ENCODE peak calls at places on chromosome 6, in five cellular contexts. E is OCI-LY7, F is choroid plexus epithelial cell, S is skeletal muscle cell, X is right lobe of liver. Y is an unnamed sample.

GRCh38 chr6:42368156-42368555 is 83.6 kb downstream of the TRERF1 start:
- DNase-seq in E (no peak), F (no peak), S (no peak), X (no peak), Y (no peak)

GRCh38 chr6:73108949-73109348 is 116.3 kb downstream of the KHDC1L start:
- DNase-seq in E (no peak), F (no peak), S (no peak), X (no peak), Y (no peak)

GRCh38 chr6:125421853-125422252 is 120.1 kb upstream of the HDDC2 start:
- DNase-seq in E (no peak), F (peak), S (no peak), X (no peak), Y (no peak)

GRCh38 chr6:136961848-136962247 is 39.7 kb downstream of the SLC35D3 start:
- DNase-seq in E (no peak), F (no peak), S (no peak), X (no peak), Y (no peak)

GRCh38 chr6:55388161-55388560 is 60.9 kb downstream of the GFRAL start:
- DNase-seq in E (no peak), F (peak), S (no peak), X (no peak), Y (no peak)

GRCh38 chr6:52261229-52261628 is 16.9 kb upstream of the IL17F start:
- DNase-seq in E (no peak), F (peak), S (peak), X (no peak), Y (no peak)

GRCh38 chr6:20778460-20778859 is 244.2 kb downstream of the CDKAL1 start:
- DNase-seq in E (no peak), F (no peak), S (no peak), X (no peak), Y (no peak)

GRCh38 chr6:166006593-166007301 is 160.9 kb downstream of the TBXT start:
- DNase-seq in E (no peak), F (peak), S (peak), X (no peak), Y (no peak)

GRCh38 chr6:28496099-28496779 is 19.4 kb downstream of the GPX6 start:
- DNase-seq in E (peak), F (peak), S (no peak), X (no peak), Y (peak)

GRCh38 chr6:106536357-106536756 is 92.9 kb downstream of the RTN4IP1 start:
- DNase-seq in E (no peak), F (no peak), S (no peak), X (no peak), Y (no peak)

GRCh38 chr6:128336436-128337095 is 183.8 kb downstream of the PTPRK start:
- DNase-seq in E (no peak), F (no peak), S (no peak), X (no peak), Y (no peak)

GRCh38 chr6:167827062-167827587 is 414 bp downstream of the AFDN start:
- DNase-seq in E (peak), F (no peak), S (no peak), X (no peak), Y (no peak)

GRCh38 chr6:126180585-126180984 is 159.3 kb upstream of the CENPW start:
- DNase-seq in E (no peak), F (peak), S (peak), X (no peak), Y (no peak)

GRCh38 chr6:89604662-89605061 is 33.9 kb downstream of the LYRM2 start:
- DNase-seq in E (no peak), F (no peak), S (no peak), X (no peak), Y (no peak)

GRCh38 chr6:89826029-89826528 is 3.6 kb upstream of the CASP8AP2 start:
- DNase-seq in E (no peak), F (peak), S (no peak), X (no peak), Y (no peak)

GRCh38 chr6:160933256-160933655 is 58.3 kb upstream of the MAP3K4 start:
- DNase-seq in E (no peak), F (no peak), S (no peak), X (no peak), Y (peak)

GRCh38 chr6:18386302-18386976 is 711 bp upstream of the RNF144B start:
- DNase-seq in E (peak), F (peak), S (no peak), X (peak), Y (no peak)

GRCh38 chr6:18388252-18388651 is 1.1 kb downstream of the RNF144B start:
- DNase-seq in E (peak), F (no peak), S (no peak), X (no peak), Y (no peak)

GRCh38 chr6:18388942-18389341 is 1.8 kb downstream of the RNF144B start:
- DNase-seq in E (peak), F (peak), S (no peak), X (no peak), Y (no peak)

GRCh38 chr6:18387061-18387721 is at the start of gene RNF144B:
- DNase-seq in E (peak), F (peak), S (no peak), X (peak), Y (peak)

GRCh38 chr6:18384621-18385020 is 2.5 kb upstream of the RNF144B start:
- DNase-seq in E (no peak), F (no peak), S (no peak), X (no peak), Y (no peak)
- H3K4me3 ChIP-seq in E (no peak), F (no peak), S (no peak), X (no peak), Y (no peak)

DNA sequence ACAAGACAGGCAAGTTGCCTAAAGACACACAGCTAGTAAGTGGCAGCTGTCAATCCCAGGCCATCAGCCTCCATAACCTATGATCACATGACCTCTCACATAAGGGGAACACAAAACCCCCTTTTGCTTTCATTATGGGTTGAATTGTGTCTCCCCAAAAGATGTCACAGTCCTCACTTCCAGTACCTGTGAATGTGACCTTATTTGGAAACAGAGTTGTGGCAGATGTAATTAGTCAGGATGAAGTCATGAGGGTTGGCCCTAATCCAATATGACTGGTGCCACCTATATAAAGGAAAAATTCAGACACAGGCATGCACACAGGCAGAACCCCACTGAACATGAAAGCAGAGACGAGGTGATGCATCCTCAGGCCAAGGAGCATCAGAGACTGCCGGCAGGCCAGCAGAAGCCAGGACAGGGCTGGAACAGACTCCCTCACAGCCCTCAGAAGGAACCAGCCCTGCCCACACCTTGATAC is 33.6 kb downstream of the GFOD1 start:
- DNase-seq in E (no peak), F (no peak), S (no peak), X (no peak), Y (no peak)
- H3K4me3 ChIP-seq in E (no peak), F (no peak), S (no peak), X (no peak), Y (no peak)

GRCh38 chr6:107667790-107668189 is 156.3 kb downstream of the SCML4 start:
- DNase-seq in E (no peak), F (no peak), S (no peak), X (no peak), Y (no peak)

GRCh38 chr6:107665386-107665785 is 158.7 kb downstream of the SCML4 start:
- DNase-seq in E (no peak), F (peak), S (no peak), X (no peak), Y (no peak)

GRCh38 chr6:107663308-107663707 is 160.8 kb downstream of the SCML4 start:
- DNase-seq in E (no peak), F (no peak), S (no peak), X (no peak), Y (no peak)

GRCh38 chr6:107668826-107669474 is 155.2 kb downstream of the SCML4 start:
- DNase-seq in E (no peak), F (no peak), S (no peak), X (no peak), Y (peak)

GRCh38 chr6:107666084-107666981 is 157.8 kb downstream of the SCML4 start:
- DNase-seq in E (no peak), F (peak), S (no peak), X (no peak), Y (no peak)
- H3K4me3 ChIP-seq in E (no peak), F (no peak), S (no peak), X (no peak), Y (no peak)

DNA sequence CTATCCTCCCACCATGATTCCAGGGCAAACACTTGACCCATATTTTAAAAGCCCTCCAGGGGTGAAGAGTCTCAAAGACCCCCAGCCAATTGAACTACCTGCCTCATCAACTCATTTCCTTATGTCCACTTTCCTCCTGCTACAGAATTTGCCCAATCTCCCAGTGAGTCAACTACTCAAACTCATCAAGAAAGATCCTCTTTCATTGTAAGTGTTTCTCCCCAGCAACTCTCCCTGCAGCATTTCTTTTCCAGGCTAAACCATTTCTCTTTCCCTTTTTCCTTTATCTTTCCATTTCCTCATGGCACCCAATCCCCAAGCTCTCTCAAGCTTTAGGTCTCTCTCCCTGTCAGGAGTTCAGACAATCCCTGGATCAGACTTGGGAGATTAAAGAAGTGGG is 1.5 kb downstream of the DLK2 start:
- DNase-seq in E (no peak), F (no peak), S (no peak), X (no peak), Y (no peak)
- H3K4me3 ChIP-seq in E (no peak), F (no peak), S (no peak), X (no peak), Y (no peak)

GRCh38 chr6:119346914-119347313 is 2.6 kb downstream of the MAN1A1 start:
- DNase-seq in E (no peak), F (no peak), S (no peak), X (no peak), Y (no peak)
- H3K4me3 ChIP-seq in E (peak), F (peak), S (peak), X (peak), Y (no peak)

DNA sequence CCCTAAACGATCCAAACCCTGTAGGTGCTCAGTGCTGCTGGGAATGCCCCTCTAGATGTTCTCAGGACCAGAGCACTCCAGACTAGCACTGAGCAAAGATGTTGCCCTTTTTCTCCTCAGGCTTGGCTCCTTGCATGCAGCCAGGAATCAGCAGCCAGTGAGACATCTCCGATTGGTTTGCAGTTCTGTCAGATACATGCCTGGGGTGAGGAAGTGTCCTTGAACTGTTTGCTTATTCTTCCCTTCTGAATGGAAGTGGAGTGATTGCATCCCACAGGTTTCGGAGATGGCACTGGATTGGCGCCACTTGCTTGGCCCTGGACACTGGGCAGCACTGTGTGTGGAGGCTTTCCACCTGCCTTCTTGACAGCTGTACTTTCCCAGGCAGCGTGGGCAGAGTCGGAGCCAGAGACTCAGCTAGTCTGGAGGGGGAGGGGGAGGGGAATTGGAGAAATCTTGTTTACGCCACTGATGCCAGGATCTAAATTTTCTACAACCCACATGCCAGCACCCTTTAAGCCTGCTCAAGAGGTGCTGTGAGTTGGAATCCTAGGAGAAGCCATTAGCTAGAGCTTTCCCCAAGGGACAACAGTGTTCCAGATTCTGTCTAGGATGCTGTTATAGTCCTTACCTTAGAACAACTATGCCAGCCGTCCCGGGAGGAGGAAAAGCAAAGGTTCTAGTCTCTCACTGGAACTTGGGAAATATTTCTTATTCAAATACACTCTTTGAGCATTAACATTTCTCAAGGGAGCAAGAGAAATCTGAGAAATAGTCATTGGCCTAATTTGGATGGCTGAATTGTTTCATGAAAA is 49.2 kb upstream of the SASH1 start:
- DNase-seq in E (no peak), F (no peak), S (no peak), X (no peak), Y (no peak)
- H3K4me3 ChIP-seq in E (no peak), F (no peak), S (no peak), X (no peak), Y (no peak)

GRCh38 chr6:33249732-33250625 is 21.7 kb downstream of the VPS52 start:
- DNase-seq in E (no peak), F (peak), S (peak), X (no peak), Y (no peak)
- H3K4me3 ChIP-seq in E (peak), F (peak), S (peak), X (peak), Y (peak)

GRCh38 chr6:34531580-34532201 is 24.4 kb downstream of the SPDEF start:
- DNase-seq in E (peak), F (peak), S (peak), X (no peak), Y (peak)
- H3K4me3 ChIP-seq in E (no peak), F (peak), S (peak), X (no peak), Y (no peak)